ENCODE peak calls at places on chromosomes 5 and 9, in six cellular contexts. D is K562, S is H1, M is GM23338, K is SK-N-SH, F is upper lobe of left lung. Y is an unnamed sample.

GRCh38 chr5:73940026-73940425 is 314.0 kb downstream of the ARHGEF28 start:
- DNase-seq in D (no peak), S (no peak), M (no peak), K (peak), F (no peak), Y (no peak)

GRCh38 chr9:93308676-93309075 is 124.7 kb downstream of the WNK2 start:
- DNase-seq in D (no peak), S (no peak), M (no peak), K (no peak), F (no peak), Y (no peak)

GRCh38 chr9:27701664-27702063 is 128.4 kb upstream of the C9orf72 start:
- DNase-seq in D (no peak), S (no peak), M (no peak), K (no peak), F (no peak), Y (peak)

GRCh38 chr9:87682085-87682484 is 43.8 kb upstream of the CTSL start:
- DNase-seq in D (no peak), S (peak), M (no peak), K (no peak), F (no peak), Y (no peak)

GRCh38 chr9:95206143-95206542 is 111.4 kb downstream of the FANCC start:
- DNase-seq in D (no peak), S (no peak), M (no peak), K (peak), F (no peak), Y (no peak)

GRCh38 chr5:159156839-159157238 is 52.5 kb downstream of the RNF145 start:
- DNase-seq in D (peak), S (no peak), M (peak), K (peak), F (no peak), Y (peak)

GRCh38 chr9:131627846-131628820 is 82.8 kb downstream of the PRRT1B start:
- DNase-seq in D (no peak), S (no peak), M (no peak), K (no peak), F (no peak), Y (peak)

GRCh38 chr5:103375863-103376591 is 117.5 kb downstream of the MACIR start:
- DNase-seq in D (no peak), S (no peak), M (no peak), K (no peak), F (no peak), Y (no peak)

GRCh38 chr5:15737036-15737821 is 237.2 kb downstream of the FBXL7 start:
- DNase-seq in D (no peak), S (no peak), M (no peak), K (peak), F (no peak), Y (no peak)

GRCh38 chr9:130936285-130937117 is 2.5 kb downstream of the FIBCD1 start:
- DNase-seq in D (no peak), S (peak), M (peak), K (no peak), F (no peak), Y (peak)

GRCh38 chr5:95609711-95610110 is 10.2 kb upstream of the GPR150 start:
- DNase-seq in D (no peak), S (no peak), M (no peak), K (no peak), F (no peak), Y (no peak)

GRCh38 chr5:74765201-74765600 is 1.7 kb downstream of the GFM2 start:
- DNase-seq in D (no peak), S (no peak), M (peak), K (no peak), F (no peak), Y (no peak)

GRCh38 chr5:152142845-152143469 is 218.3 kb upstream of the GLRA1 start:
- DNase-seq in D (peak), S (peak), M (peak), K (peak), F (no peak), Y (peak)

GRCh38 chr9:114364123-114364522 is 23.7 kb downstream of the AKNA start:
- DNase-seq in D (no peak), S (no peak), M (no peak), K (no peak), F (no peak), Y (peak)

GRCh38 chr9:83166369-83166768 is 103.4 kb upstream of the RASEF start:
- DNase-seq in D (no peak), S (no peak), M (no peak), K (no peak), F (no peak), Y (no peak)

GRCh38 chr5:124868661-124869060 is 122.2 kb upstream of the ZNF608 start:
- DNase-seq in D (no peak), S (no peak), M (no peak), K (no peak), F (no peak), Y (no peak)

GRCh38 chr9:108662090-108662875 is 193.5 kb downstream of the ACTL7B start:
- DNase-seq in D (no peak), S (no peak), M (no peak), K (no peak), F (no peak), Y (no peak)

GRCh38 chr9:116868212-116868611 is 181.1 kb downstream of the TRIM32 start:
- DNase-seq in D (no peak), S (no peak), M (no peak), K (no peak), F (no peak), Y (no peak)

GRCh38 chr9:130128782-130129424 is 43.3 kb upstream of the NCS1 start:
- DNase-seq in D (no peak), S (no peak), M (no peak), K (no peak), F (no peak), Y (peak)

GRCh38 chr5:75054110-75054930 is 2.0 kb upstream of the GCNT4 start:
- DNase-seq in D (no peak), S (peak), M (peak), K (peak), F (peak), Y (no peak)

GRCh38 chr9:121699271-121700164 is 48.1 kb downstream of the DAB2IP start:
- DNase-seq in D (no peak), S (peak), M (peak), K (peak), F (peak), Y (peak)

GRCh38 chr9:696332-697090 is 145.0 kb upstream of the DMRT1 start:
- DNase-seq in D (no peak), S (no peak), M (no peak), K (no peak), F (no peak), Y (no peak)

GRCh38 chr9:35357826-35358225 is 132.1 kb upstream of the RUSC2 start:
- DNase-seq in D (no peak), S (no peak), M (no peak), K (no peak), F (no peak), Y (no peak)

GRCh38 chr5:117161718-117162386 is 587.2 kb upstream of the SEMA6A start:
- DNase-seq in D (no peak), S (no peak), M (peak), K (no peak), F (no peak), Y (no peak)

GRCh38 chr5:120599576-120599975 is 135.5 kb downstream of the PRR16 start:
- DNase-seq in D (no peak), S (no peak), M (no peak), K (no peak), F (no peak), Y (no peak)

GRCh38 chr5:19855031-19855430 is 133.0 kb downstream of the CDH18 start:
- DNase-seq in D (no peak), S (no peak), M (no peak), K (no peak), F (no peak), Y (no peak)

GRCh38 chr5:79872309-79872708 is 118.8 kb downstream of the MTX3 start:
- DNase-seq in D (no peak), S (no peak), M (no peak), K (no peak), F (no peak), Y (no peak)

GRCh38 chr5:178602752-178603151 is 12.6 kb upstream of the COL23A1 start:
- DNase-seq in D (no peak), S (no peak), M (no peak), K (no peak), F (no peak), Y (no peak)

GRCh38 chr5:151892393-151892792 is 32.3 kb downstream of the GLRA1 start:
- DNase-seq in D (no peak), S (no peak), M (no peak), K (no peak), F (no peak), Y (no peak)

GRCh38 chr9:113763429-113763828 is 112.7 kb upstream of the ZNF618 start:
- DNase-seq in D (no peak), S (no peak), M (no peak), K (no peak), F (no peak), Y (no peak)

GRCh38 chr5:43007911-43008368 is 32.2 kb downstream of the ANXA2R start:
- DNase-seq in D (peak), S (peak), M (peak), K (peak), F (peak), Y (peak)
- TF ChIP-seq CTCF in D (no peak), S (no peak), M (no peak), K (no peak), F (no peak), Y (no peak)

GRCh38 chr9:1879501-1879900 is 135.6 kb upstream of the SMARCA2 start:
- DNase-seq in D (no peak), S (no peak), M (no peak), K (no peak), F (no peak), Y (no peak)

GRCh38 chr9:1883004-1883403 is 132.1 kb upstream of the SMARCA2 start:
- DNase-seq in D (no peak), S (no peak), M (no peak), K (no peak), F (no peak), Y (no peak)

GRCh38 chr9:1880038-1880565 is 135.0 kb upstream of the SMARCA2 start:
- DNase-seq in D (no peak), S (no peak), M (no peak), K (no peak), F (no peak), Y (no peak)

GRCh38 chr9:1878817-1879216 is 136.3 kb upstream of the SMARCA2 start:
- DNase-seq in D (no peak), S (no peak), M (no peak), K (no peak), F (no peak), Y (no peak)

DNA sequence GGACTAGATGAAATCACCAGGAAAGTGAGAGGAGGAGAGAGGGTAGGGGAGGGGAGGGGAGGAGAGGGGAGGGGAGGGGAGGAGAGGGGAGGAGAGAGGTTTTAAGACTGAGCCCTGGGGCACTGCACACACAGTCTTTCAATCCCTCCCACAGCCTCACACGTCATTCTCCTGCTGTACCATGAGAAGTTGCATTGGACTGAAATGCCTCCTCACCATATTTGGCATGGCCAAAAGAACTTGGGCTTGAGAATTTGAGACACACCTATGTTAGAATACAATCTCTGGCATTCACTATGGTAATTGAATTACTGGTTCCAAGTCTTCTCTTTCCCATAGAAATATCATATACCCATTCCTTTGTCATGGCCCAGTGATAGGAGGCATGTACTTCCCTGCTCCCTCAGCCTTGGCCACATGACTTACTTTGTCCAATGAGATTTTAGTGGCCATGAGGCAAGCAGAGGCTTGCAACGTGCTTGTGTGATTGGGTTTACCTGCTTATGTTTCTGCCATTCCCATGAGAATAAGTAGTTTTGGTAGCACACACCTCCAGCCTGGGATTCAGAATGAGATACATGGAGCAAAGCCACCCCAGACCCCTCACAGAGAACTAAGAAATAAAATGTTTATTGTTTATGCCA is 133.3 kb upstream of the SMARCA2 start:
- DNase-seq in D (no peak), S (no peak), M (no peak), K (no peak), F (no peak), Y (no peak)
- TF ChIP-seq POLR2AphosphoS5 in D (no peak), S (no peak), M (no peak), K (no peak), F (no peak), Y (no peak)

DNA sequence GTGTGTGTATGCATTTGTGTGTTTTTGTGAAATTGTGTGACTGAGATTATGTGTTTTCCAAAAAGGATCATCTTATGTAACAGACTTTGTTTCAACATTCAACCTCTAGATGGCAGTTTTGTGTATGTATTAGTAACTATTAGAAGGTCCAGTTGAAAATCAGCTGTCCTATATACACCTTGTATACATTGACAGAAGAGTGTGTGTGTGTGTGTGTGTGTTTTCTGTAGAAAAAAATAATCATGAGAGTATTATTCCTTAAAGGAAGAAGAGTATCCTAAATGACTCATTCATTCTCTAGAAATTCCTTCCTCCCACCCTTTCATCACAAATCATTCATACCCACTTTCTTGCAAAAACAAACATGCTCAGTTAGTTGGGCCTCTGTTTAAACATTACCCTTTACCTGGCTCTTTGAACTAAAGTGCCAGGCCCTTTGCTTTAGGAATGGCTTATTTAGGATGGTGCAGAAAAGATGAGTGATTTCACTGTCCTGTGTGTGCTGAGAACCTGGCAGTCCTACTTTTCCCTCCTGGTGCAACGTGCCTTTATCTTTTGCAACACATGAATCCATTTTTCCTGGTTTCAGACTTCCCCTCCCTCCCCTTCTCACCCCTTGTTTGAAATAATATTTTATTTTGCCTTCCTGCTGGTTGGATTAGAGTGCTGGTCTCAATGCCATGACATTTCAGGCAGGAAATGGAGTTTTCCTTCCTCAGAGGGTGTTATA is 152.2 kb downstream of the ARHGAP26 start:
- DNase-seq in D (peak), S (no peak), M (peak), K (peak), F (no peak), Y (no peak)
- H3K27ac ChIP-seq in D (no peak), S (no peak), M (no peak), K (no peak), F (no peak), Y (no peak)

DNA sequence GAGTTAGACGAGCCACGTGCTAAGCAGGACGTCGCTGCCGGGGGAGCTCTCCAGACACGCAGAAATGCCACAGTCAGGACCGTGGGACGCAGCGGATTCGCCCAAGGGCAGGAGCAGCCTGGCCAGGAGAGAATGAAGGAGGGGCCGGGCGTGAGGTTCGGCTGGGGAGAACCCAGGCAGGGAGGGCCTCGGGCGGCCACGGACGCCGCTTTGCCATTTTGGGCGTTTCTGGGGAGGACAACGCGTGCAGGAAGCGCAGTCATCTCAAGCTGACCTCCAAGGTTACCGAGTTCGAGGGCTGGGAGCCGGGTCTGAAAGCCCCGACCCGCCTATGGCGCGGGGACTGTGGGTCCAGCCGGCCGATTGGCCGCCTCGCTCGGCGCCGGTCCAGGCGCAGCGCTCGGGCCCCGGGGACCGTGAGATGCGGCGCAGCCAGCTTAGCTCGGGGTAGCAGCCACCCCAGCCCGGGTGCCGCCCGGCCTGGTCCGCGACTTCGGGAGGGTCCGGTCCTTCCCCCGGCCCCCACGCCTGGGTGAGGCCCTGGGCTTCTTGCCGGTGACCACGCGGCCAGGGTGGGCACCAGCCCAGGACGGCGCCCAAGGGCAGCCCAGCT is 761 bp upstream of the MAN1B1 start:
- DNase-seq in D (peak), S (no peak), M (peak), K (peak), F (no peak), Y (peak)
- TF ChIP-seq CTCF in D (no peak), S (no peak), M (no peak), K (no peak), F (no peak), Y (no peak)

DNA sequence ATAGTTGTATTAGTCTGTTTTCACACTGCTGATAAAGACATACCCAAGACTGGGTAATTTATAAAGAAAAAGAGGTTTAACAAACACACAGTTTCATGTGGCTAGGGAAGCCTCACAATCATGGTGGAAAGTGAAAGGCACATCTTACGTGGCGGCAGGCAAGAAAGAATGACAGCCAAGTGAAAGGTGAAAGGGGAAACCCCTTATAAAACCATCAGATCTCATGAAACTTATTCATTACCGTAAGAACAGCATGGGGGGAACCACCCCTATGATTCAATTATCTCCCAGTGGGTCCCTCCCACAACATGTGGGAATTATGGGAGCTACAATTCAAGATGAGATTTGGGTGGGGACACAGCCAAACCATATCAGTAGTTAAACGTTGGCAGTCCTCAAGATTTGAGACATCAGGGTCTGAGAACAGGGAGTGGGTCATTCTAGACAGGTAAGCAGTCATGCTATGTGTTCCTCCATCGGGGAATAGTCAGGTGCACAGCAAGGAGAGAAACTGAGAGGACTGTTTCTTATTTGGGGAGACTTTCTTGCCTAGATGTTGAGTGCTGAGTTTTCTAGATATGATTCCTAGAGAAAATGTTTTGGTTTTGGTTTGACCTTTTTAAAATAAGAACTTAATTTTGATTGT is 45.8 kb upstream of the ENTREP1 start:
- DNase-seq in D (no peak), S (no peak), M (no peak), K (no peak), F (no peak), Y (no peak)
- TF ChIP-seq POLR2AphosphoS5 in D (no peak), S (no peak), M (no peak), K (no peak), F (no peak), Y (no peak)

DNA sequence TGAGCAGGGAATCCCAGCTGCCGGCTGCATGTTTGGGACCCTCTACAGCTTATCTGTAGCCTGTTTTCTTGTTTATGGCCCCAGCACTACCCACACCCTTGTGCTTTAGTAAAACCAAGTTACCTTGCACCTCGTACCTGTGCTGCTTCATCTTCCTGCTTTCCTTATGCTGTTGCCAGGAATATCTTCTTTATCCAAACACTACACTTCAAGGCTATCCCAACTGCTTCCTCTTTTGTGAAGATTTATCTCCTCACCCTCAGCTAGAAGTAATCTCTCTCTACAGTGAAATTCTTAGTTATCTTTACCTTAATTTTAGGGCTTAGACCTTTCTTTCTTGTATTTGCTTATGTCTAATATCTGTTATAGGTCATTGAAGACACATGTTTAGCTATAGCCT is 171.1 kb downstream of the KDM4C start:
- DNase-seq in D (no peak), S (no peak), M (no peak), K (no peak), F (no peak), Y (no peak)
- H3K27ac ChIP-seq in D (peak), S (no peak), M (peak), K (no peak), F (no peak), Y (no peak)